ENCODE peak calls at places on chromosomes 2 and 18, in five cellular contexts. T, R, F, X and H are unnamed samples.

GRCh38 chr2:119180891-119181290 is 22.3 kb upstream of the C1QL2 start:
- DNase-seq in T (no peak), R (no peak), F (no peak), X (no peak), H (no peak)

GRCh38 chr2:17818235-17818634 is 2.0 kb downstream of the MSGN1 start:
- DNase-seq in T (no peak), R (no peak), F (no peak), X (no peak), H (no peak)

GRCh38 chr18:46344416-46345180 is 240.4 kb downstream of the HAUS1 start:
- DNase-seq in T (no peak), R (no peak), F (no peak), X (no peak), H (peak)

GRCh38 chr2:156065912-156066311 is 266.6 kb downstream of the NR4A2 start:
- DNase-seq in T (no peak), R (no peak), F (peak), X (no peak), H (no peak)

GRCh38 chr2:2577366-2577765 is 246.3 kb upstream of the MYT1L start:
- DNase-seq in T (no peak), R (no peak), F (no peak), X (no peak), H (no peak)

GRCh38 chr2:79721966-79722365 is 209.1 kb downstream of the CTNNA2 start:
- DNase-seq in T (peak), R (no peak), F (no peak), X (no peak), H (no peak)

GRCh38 chr18:49185636-49186035 is 234.9 kb upstream of the SMAD7 start:
- DNase-seq in T (no peak), R (no peak), F (no peak), X (no peak), H (no peak)

GRCh38 chr2:151965884-151966283 is 133.0 kb downstream of the CACNB4 start:
- DNase-seq in T (no peak), R (no peak), F (no peak), X (no peak), H (no peak)

GRCh38 chr2:204791230-204791629 is 246.0 kb downstream of the PARD3B start:
- DNase-seq in T (no peak), R (no peak), F (no peak), X (no peak), H (no peak)

GRCh38 chr2:172247203-172247602 is 144.5 kb upstream of the DLX2 start:
- DNase-seq in T (no peak), R (no peak), F (no peak), X (no peak), H (no peak)

GRCh38 chr2:213119061-213119809 is 32.2 kb downstream of the IKZF2 start:
- DNase-seq in T (peak), R (no peak), F (peak), X (no peak), H (peak)

GRCh38 chr18:32021756-32022564 is 3.3 kb downstream of the RNF125 start:
- DNase-seq in T (no peak), R (no peak), F (no peak), X (no peak), H (no peak)

GRCh38 chr2:218569038-218569431 is 396 bp downstream of the CNOT9 start:
- DNase-seq in T (peak), R (peak), F (peak), X (peak), H (peak)

DNA sequence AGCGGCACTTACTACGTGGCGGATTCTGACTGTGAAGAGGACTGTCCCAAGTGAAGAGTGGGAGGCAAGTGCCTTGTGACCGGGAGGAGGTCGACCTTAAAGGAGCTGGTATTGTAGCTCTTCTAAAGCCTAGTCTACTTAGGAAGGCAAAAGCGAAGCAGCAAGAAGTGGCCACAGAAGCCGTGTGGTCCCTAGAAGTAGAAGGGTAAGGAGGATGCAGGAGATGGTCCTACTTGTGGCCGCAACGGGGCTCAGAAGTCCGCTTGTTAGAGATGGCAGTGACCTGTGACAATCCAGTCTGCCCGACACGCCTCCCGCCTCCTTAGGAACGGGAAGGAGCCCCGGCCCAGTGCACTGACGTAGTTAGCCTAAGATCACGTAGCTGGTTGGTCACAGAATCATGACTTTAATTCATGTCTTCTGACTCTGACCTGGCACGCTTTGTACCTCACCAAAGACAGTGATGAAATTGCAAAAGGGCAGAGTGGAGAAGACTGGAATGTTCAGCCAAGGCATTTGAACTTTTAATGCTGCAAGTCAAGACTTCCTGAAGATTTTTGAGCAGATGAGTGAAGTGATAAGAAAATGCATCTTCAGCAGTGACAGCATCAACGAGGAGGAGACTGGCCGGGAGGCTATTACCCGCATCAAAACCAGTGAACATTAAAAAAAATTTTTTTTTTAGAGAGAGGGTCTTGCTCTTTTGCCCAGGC is 748 bp upstream of the EIF2AK3 start:
- DNase-seq in T (peak), R (peak), F (peak), X (peak), H (peak)
- TF ChIP-seq CTCF in T (no peak), R (no peak), F (no peak), X (no peak), H (no peak)

GRCh38 chr18:12258719-12259705 is 4.9 kb downstream of the CIDEA start:
- DNase-seq in T (no peak), R (no peak), F (no peak), X (no peak), H (no peak)

GRCh38 chr18:12255626-12256026 is 1.5 kb downstream of the CIDEA start:
- DNase-seq in T (no peak), R (no peak), F (no peak), X (no peak), H (no peak)

GRCh38 chr18:12254820-12255511 is 805 bp downstream of the CIDEA start:
- DNase-seq in T (no peak), R (no peak), F (no peak), X (no peak), H (no peak)

GRCh38 chr18:12256946-12257345 is 2.8 kb downstream of the CIDEA start:
- DNase-seq in T (no peak), R (no peak), F (no peak), X (no peak), H (no peak)

GRCh38 chr18:12257996-12258718 is 4.0 kb downstream of the CIDEA start:
- DNase-seq in T (no peak), R (no peak), F (no peak), X (no peak), H (no peak)
- TF ChIP-seq CTCF in T (no peak), R (no peak), F (no peak), X (no peak), H (no peak)

DNA sequence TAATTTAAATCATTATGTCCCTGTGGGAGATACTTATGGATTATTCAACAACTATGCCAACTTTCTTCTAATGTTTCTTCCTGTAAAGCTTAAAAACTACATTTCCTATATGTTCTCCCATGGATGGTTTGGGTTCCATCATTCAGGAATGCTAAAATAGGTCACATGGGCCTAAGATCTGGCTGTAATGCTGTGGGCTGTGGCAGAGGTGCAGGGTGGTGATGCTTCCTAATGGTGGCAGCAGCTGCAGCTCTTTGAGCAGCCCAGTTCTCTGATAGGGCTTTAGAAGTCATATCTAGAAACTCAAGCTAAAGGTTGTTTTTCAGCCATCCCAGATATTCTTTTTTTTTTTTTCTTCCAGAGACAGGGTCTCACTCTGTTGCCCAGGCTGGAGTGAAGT is 266.1 kb downstream of the ZNF385B start:
- DNase-seq in T (no peak), R (no peak), F (peak), X (no peak), H (no peak)
- TF ChIP-seq CTCF in T (no peak), R (no peak), F (peak), X (peak), H (no peak)

GRCh38 chr2:65620524-65620923 is 188.1 kb upstream of the SPRED2 start:
- DNase-seq in T (no peak), R (no peak), F (no peak), X (no peak), H (no peak)
- TF ChIP-seq CTCF in T (no peak), R (peak), F (no peak), X (no peak), H (no peak)

GRCh38 chr18:26456070-26456491 is 92.3 kb downstream of the KCTD1 start:
- DNase-seq in T (no peak), R (no peak), F (no peak), X (no peak), H (no peak)
- TF ChIP-seq CTCF in T (no peak), R (no peak), F (no peak), X (no peak), H (no peak)